ENCODE peak calls at places on chromosome 14, in nine cellular contexts. One of them, this sample, is unnamed.

GRCh38 chr14:50961606-50962259 is 17.4 kb upstream of the PYGL start:
- DNase-seq in fibroblast of mammary gland: peak
- DNase-seq in DND-41: no peak
- DNase-seq in fibroblast of the aortic adventitia: peak
- DNase-seq in foreskin fibroblast: peak
- DNase-seq in SK-N-SH: peak
- DNase-seq in Peyer's patch: no peak
- DNase-seq in endodermal cell: no peak
- DNase-seq in CD8-positive, alpha-beta T cell: no peak
- DNase-seq in this sample: peak

GRCh38 chr14:76473381-76474263 is 97.7 kb downstream of the ESRRB start:
- DNase-seq in fibroblast of mammary gland: no peak
- DNase-seq in DND-41: no peak
- DNase-seq in fibroblast of the aortic adventitia: peak
- DNase-seq in foreskin fibroblast: no peak
- DNase-seq in SK-N-SH: no peak
- DNase-seq in Peyer's patch: no peak
- DNase-seq in endodermal cell: peak
- DNase-seq in CD8-positive, alpha-beta T cell: no peak
- DNase-seq in this sample: no peak

GRCh38 chr14:58298880-58299664 is 717 bp downstream of the ARID4A start:
- DNase-seq in fibroblast of mammary gland: no peak
- DNase-seq in DND-41: peak
- DNase-seq in fibroblast of the aortic adventitia: no peak
- DNase-seq in foreskin fibroblast: no peak
- DNase-seq in SK-N-SH: peak
- DNase-seq in Peyer's patch: peak
- DNase-seq in endodermal cell: peak
- DNase-seq in CD8-positive, alpha-beta T cell: peak
- DNase-seq in this sample: no peak

GRCh38 chr14:22598896-22599244 is 770 bp downstream of the ABHD4 start:
- DNase-seq in fibroblast of mammary gland: peak
- DNase-seq in DND-41: no peak
- DNase-seq in fibroblast of the aortic adventitia: peak
- DNase-seq in foreskin fibroblast: peak
- DNase-seq in SK-N-SH: no peak
- DNase-seq in Peyer's patch: no peak
- DNase-seq in endodermal cell: peak
- DNase-seq in CD8-positive, alpha-beta T cell: no peak
- DNase-seq in this sample: peak

GRCh38 chr14:36975834-36976233 is 196.6 kb downstream of the SLC25A21 start:
- DNase-seq in fibroblast of mammary gland: peak
- DNase-seq in DND-41: no peak
- DNase-seq in fibroblast of the aortic adventitia: no peak
- DNase-seq in foreskin fibroblast: no peak
- DNase-seq in SK-N-SH: no peak
- DNase-seq in Peyer's patch: no peak
- DNase-seq in endodermal cell: no peak
- DNase-seq in CD8-positive, alpha-beta T cell: no peak
- DNase-seq in this sample: no peak

GRCh38 chr14:55256586-55256985 is 14.6 kb upstream of the FBXO34 start:
- DNase-seq in fibroblast of mammary gland: no peak
- DNase-seq in DND-41: no peak
- DNase-seq in fibroblast of the aortic adventitia: no peak
- DNase-seq in foreskin fibroblast: no peak
- DNase-seq in SK-N-SH: no peak
- DNase-seq in Peyer's patch: no peak
- DNase-seq in endodermal cell: no peak
- DNase-seq in CD8-positive, alpha-beta T cell: no peak
- DNase-seq in this sample: no peak

GRCh38 chr14:103735022-103735421 is 19.4 kb downstream of the ZFYVE21 start:
- DNase-seq in fibroblast of mammary gland: no peak
- DNase-seq in DND-41: no peak
- DNase-seq in fibroblast of the aortic adventitia: no peak
- DNase-seq in foreskin fibroblast: no peak
- DNase-seq in SK-N-SH: no peak
- DNase-seq in Peyer's patch: no peak
- DNase-seq in endodermal cell: no peak
- DNase-seq in CD8-positive, alpha-beta T cell: no peak
- DNase-seq in this sample: no peak

GRCh38 chr14:69712637-69713088 is 54.3 kb upstream of the SRSF5 start:
- DNase-seq in fibroblast of mammary gland: no peak
- DNase-seq in DND-41: peak
- DNase-seq in fibroblast of the aortic adventitia: no peak
- DNase-seq in foreskin fibroblast: no peak
- DNase-seq in SK-N-SH: no peak
- DNase-seq in Peyer's patch: no peak
- DNase-seq in endodermal cell: peak
- DNase-seq in CD8-positive, alpha-beta T cell: no peak
- DNase-seq in this sample: no peak

GRCh38 chr14:59728294-59728693 is 142.3 kb downstream of the RTN1 start:
- DNase-seq in fibroblast of mammary gland: no peak
- DNase-seq in DND-41: no peak
- DNase-seq in fibroblast of the aortic adventitia: no peak
- DNase-seq in foreskin fibroblast: no peak
- DNase-seq in SK-N-SH: peak
- DNase-seq in Peyer's patch: no peak
- DNase-seq in endodermal cell: no peak
- DNase-seq in CD8-positive, alpha-beta T cell: no peak
- DNase-seq in this sample: no peak

GRCh38 chr14:50121506-50121905 is 5.1 kb upstream of the VCPKMT start:
- DNase-seq in fibroblast of mammary gland: no peak
- DNase-seq in DND-41: no peak
- DNase-seq in fibroblast of the aortic adventitia: no peak
- DNase-seq in foreskin fibroblast: no peak
- DNase-seq in SK-N-SH: no peak
- DNase-seq in Peyer's patch: no peak
- DNase-seq in endodermal cell: no peak
- DNase-seq in CD8-positive, alpha-beta T cell: no peak
- DNase-seq in this sample: no peak

GRCh38 chr14:59116984-59117415 is 71.5 kb upstream of the DAAM1 start:
- DNase-seq in fibroblast of mammary gland: peak
- DNase-seq in DND-41: no peak
- DNase-seq in fibroblast of the aortic adventitia: no peak
- DNase-seq in foreskin fibroblast: no peak
- DNase-seq in SK-N-SH: no peak
- DNase-seq in Peyer's patch: no peak
- DNase-seq in endodermal cell: no peak
- DNase-seq in CD8-positive, alpha-beta T cell: no peak
- DNase-seq in this sample: no peak

GRCh38 chr14:91303091-91303923 is 58.8 kb upstream of the GPR68 start:
- DNase-seq in fibroblast of mammary gland: peak
- DNase-seq in DND-41: peak
- DNase-seq in fibroblast of the aortic adventitia: no peak
- DNase-seq in foreskin fibroblast: no peak
- DNase-seq in SK-N-SH: peak
- DNase-seq in Peyer's patch: peak
- DNase-seq in endodermal cell: peak
- DNase-seq in CD8-positive, alpha-beta T cell: no peak
- DNase-seq in this sample: no peak

GRCh38 chr14:101122855-101123129 is 219.3 kb upstream of the RTL1 start:
- DNase-seq in fibroblast of mammary gland: no peak
- DNase-seq in DND-41: no peak
- DNase-seq in fibroblast of the aortic adventitia: no peak
- DNase-seq in foreskin fibroblast: no peak
- DNase-seq in SK-N-SH: peak
- DNase-seq in Peyer's patch: no peak
- DNase-seq in endodermal cell: peak
- DNase-seq in CD8-positive, alpha-beta T cell: no peak
- DNase-seq in this sample: no peak

GRCh38 chr14:75259510-75259855 is 19.1 kb upstream of the FOS start:
- DNase-seq in fibroblast of mammary gland: peak
- DNase-seq in DND-41: no peak
- DNase-seq in fibroblast of the aortic adventitia: peak
- DNase-seq in foreskin fibroblast: peak
- DNase-seq in SK-N-SH: peak
- DNase-seq in Peyer's patch: no peak
- DNase-seq in endodermal cell: no peak
- DNase-seq in CD8-positive, alpha-beta T cell: no peak
- DNase-seq in this sample: peak

GRCh38 chr14:51922624-51923023 is 62.2 kb downstream of the GNG2 start:
- DNase-seq in fibroblast of mammary gland: no peak
- DNase-seq in DND-41: no peak
- DNase-seq in fibroblast of the aortic adventitia: no peak
- DNase-seq in foreskin fibroblast: no peak
- DNase-seq in SK-N-SH: no peak
- DNase-seq in Peyer's patch: no peak
- DNase-seq in endodermal cell: no peak
- DNase-seq in CD8-positive, alpha-beta T cell: no peak
- DNase-seq in this sample: peak

GRCh38 chr14:26593377-26593776 is 4.5 kb downstream of the NOVA1 start:
- DNase-seq in fibroblast of mammary gland: peak
- DNase-seq in DND-41: no peak
- DNase-seq in fibroblast of the aortic adventitia: no peak
- DNase-seq in foreskin fibroblast: no peak
- DNase-seq in SK-N-SH: no peak
- DNase-seq in Peyer's patch: no peak
- DNase-seq in endodermal cell: no peak
- DNase-seq in CD8-positive, alpha-beta T cell: no peak
- DNase-seq in this sample: no peak

DNA sequence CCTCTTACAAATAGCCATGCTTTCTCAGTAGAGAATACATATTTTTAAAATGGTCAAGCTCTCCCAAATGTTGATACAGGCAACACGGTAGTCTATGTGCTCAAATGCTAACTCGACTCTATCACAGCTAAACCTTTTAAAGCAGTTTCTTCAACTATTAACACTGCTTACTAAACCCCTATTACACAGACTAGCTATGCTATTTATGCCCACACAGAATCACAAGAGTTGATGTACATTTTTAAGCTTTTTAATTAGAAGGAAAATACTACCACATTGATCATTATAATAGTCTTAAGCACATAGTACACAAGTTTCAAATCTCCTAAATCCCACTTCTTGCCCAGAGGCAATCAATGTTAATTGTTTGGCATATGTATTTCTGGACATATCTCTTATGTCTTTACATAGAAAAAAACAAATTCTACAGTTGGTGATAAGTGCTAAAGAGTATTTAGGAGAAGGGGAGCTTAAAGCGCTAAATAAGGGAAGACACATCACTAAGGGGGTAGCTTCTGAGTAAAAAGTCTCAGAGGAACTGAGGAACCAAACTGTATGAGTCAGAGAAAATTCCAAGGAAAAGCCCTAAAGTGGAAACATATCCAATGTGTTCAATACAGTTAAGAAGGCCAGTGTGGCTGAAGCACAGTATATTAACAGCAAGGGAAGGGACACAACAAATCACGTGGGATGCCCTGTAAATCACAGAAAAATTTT is 13.7 kb downstream of the HNRNPC start:
- DNase-seq in fibroblast of mammary gland: peak
- DNase-seq in DND-41: no peak
- DNase-seq in fibroblast of the aortic adventitia: peak
- DNase-seq in foreskin fibroblast: no peak
- DNase-seq in SK-N-SH: no peak
- DNase-seq in Peyer's patch: no peak
- DNase-seq in endodermal cell: no peak
- DNase-seq in CD8-positive, alpha-beta T cell: no peak
- DNase-seq in this sample: peak
- H3K4me3 ChIP-seq in fibroblast of mammary gland: no peak
- H3K4me3 ChIP-seq in DND-41: no peak
- H3K4me3 ChIP-seq in fibroblast of the aortic adventitia: no peak
- H3K4me3 ChIP-seq in foreskin fibroblast: no peak
- H3K4me3 ChIP-seq in SK-N-SH: no peak
- H3K4me3 ChIP-seq in Peyer's patch: no peak
- H3K4me3 ChIP-seq in endodermal cell: no peak
- H3K4me3 ChIP-seq in CD8-positive, alpha-beta T cell: no peak
- H3K4me3 ChIP-seq in this sample: no peak

GRCh38 chr14:68547305-68548193 is 245.3 kb downstream of the ZFP36L1 start:
- DNase-seq in fibroblast of mammary gland: peak
- DNase-seq in DND-41: no peak
- DNase-seq in fibroblast of the aortic adventitia: peak
- DNase-seq in foreskin fibroblast: peak
- DNase-seq in SK-N-SH: no peak
- DNase-seq in Peyer's patch: no peak
- DNase-seq in endodermal cell: no peak
- DNase-seq in CD8-positive, alpha-beta T cell: no peak
- DNase-seq in this sample: peak
- TF ChIP-seq CTCF in fibroblast of mammary gland: no peak
- TF ChIP-seq CTCF in DND-41: no peak
- TF ChIP-seq CTCF in fibroblast of the aortic adventitia: peak
- TF ChIP-seq CTCF in foreskin fibroblast: no peak
- TF ChIP-seq CTCF in SK-N-SH: no peak
- TF ChIP-seq CTCF in Peyer's patch: no peak
- TF ChIP-seq CTCF in endodermal cell: no peak
- TF ChIP-seq CTCF in CD8-positive, alpha-beta T cell: no peak
- TF ChIP-seq CTCF in this sample: peak

GRCh38 chr14:68627050-68627867 is 165.6 kb downstream of the ZFP36L1 start:
- DNase-seq in fibroblast of mammary gland: no peak
- DNase-seq in DND-41: no peak
- DNase-seq in fibroblast of the aortic adventitia: no peak
- DNase-seq in foreskin fibroblast: no peak
- DNase-seq in SK-N-SH: no peak
- DNase-seq in Peyer's patch: no peak
- DNase-seq in endodermal cell: peak
- DNase-seq in CD8-positive, alpha-beta T cell: peak
- DNase-seq in this sample: no peak
- H3K4me3 ChIP-seq in fibroblast of mammary gland: no peak
- H3K4me3 ChIP-seq in DND-41: no peak
- H3K4me3 ChIP-seq in fibroblast of the aortic adventitia: no peak
- H3K4me3 ChIP-seq in foreskin fibroblast: no peak
- H3K4me3 ChIP-seq in SK-N-SH: no peak
- H3K4me3 ChIP-seq in Peyer's patch: no peak
- H3K4me3 ChIP-seq in endodermal cell: no peak
- H3K4me3 ChIP-seq in CD8-positive, alpha-beta T cell: no peak
- H3K4me3 ChIP-seq in this sample: no peak

GRCh38 chr14:46048127-46048526 is 603.5 kb downstream of the RPL10L start:
- DNase-seq in fibroblast of mammary gland: peak
- DNase-seq in DND-41: no peak
- DNase-seq in fibroblast of the aortic adventitia: no peak
- DNase-seq in foreskin fibroblast: peak
- DNase-seq in SK-N-SH: peak
- DNase-seq in Peyer's patch: no peak
- DNase-seq in endodermal cell: peak
- DNase-seq in CD8-positive, alpha-beta T cell: no peak
- DNase-seq in this sample: peak
- TF ChIP-seq CTCF in fibroblast of mammary gland: peak
- TF ChIP-seq CTCF in DND-41: no peak
- TF ChIP-seq CTCF in fibroblast of the aortic adventitia: no peak
- TF ChIP-seq CTCF in foreskin fibroblast: peak
- TF ChIP-seq CTCF in SK-N-SH: no peak
- TF ChIP-seq CTCF in Peyer's patch: no peak
- TF ChIP-seq CTCF in endodermal cell: no peak
- TF ChIP-seq CTCF in CD8-positive, alpha-beta T cell: no peak
- TF ChIP-seq CTCF in this sample: peak

DNA sequence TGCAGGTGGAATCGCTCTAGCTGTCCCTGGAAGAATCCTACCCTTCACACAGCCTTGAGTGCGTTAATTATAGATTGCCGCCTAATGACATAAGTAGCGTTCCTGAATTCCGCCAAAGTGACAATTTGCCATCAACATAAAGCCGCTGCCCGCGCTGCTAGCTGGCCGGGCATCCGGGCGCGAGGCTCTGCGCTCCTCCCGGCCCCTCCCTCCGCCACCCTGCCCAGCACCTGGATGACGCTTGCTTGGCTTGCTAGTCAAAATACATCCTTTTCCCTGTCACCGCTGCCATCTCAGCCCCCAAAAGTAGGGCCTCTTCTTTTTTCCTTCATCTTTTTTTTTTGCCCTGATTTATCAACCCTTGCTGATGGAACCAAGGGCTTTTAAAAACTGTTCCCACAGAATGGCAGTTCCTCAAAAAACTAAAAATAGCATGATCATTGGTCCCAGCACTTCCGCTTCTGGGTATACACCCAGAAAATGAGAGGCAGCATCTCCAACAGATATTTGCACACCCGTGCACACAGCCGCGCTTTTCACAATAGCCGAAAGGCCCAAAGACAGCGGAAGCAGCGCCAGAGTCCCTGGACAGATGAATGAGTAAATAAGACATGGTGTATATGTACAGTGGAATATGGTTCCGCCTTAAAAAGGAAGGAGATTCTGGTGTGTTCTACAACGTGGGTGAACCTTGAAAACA is 235.3 kb downstream of the BCL11B start:
- DNase-seq in fibroblast of mammary gland: no peak
- DNase-seq in DND-41: no peak
- DNase-seq in fibroblast of the aortic adventitia: no peak
- DNase-seq in foreskin fibroblast: no peak
- DNase-seq in SK-N-SH: no peak
- DNase-seq in Peyer's patch: no peak
- DNase-seq in endodermal cell: peak
- DNase-seq in CD8-positive, alpha-beta T cell: no peak
- DNase-seq in this sample: no peak
- H3K4me3 ChIP-seq in fibroblast of mammary gland: no peak
- H3K4me3 ChIP-seq in DND-41: no peak
- H3K4me3 ChIP-seq in fibroblast of the aortic adventitia: no peak
- H3K4me3 ChIP-seq in foreskin fibroblast: no peak
- H3K4me3 ChIP-seq in SK-N-SH: no peak
- H3K4me3 ChIP-seq in Peyer's patch: no peak
- H3K4me3 ChIP-seq in endodermal cell: no peak
- H3K4me3 ChIP-seq in CD8-positive, alpha-beta T cell: no peak
- H3K4me3 ChIP-seq in this sample: no peak

This sample was measured in AG10803.